ENCODE peak calls at places on chromosomes 5 and 9, in six cellular contexts. A is right cardiac atrium; N is RPMI7951; Z is activated effector memory CD4-positive, alpha-beta T cell treated with anti-CD3 and anti-CD28 coated beads, Interleukin-2, amount 50 U/mL, for 16 hours; O is GM20000; P is amniotic stem cell. I is an unnamed sample.
A peak's percentile ranks its signal among the peaks of the same experiment; 100 is the strongest.

GRCh38 chr5:33363537-33363936 is 77.2 kb upstream of the TARS1 start:
- DNase-seq in A (no peak), N (no peak), Z (no peak), O (no peak), P (no peak), I (no peak)

GRCh38 chr5:179836225-179837019 is 15.7 kb downstream of the SQSTM1 start:
- DNase-seq in A (no peak), N (peak; percentile 57), Z (peak; percentile 87), O (peak; percentile 68), P (no peak), I (no peak)

GRCh38 chr5:126462239-126463014 is 39.2 kb downstream of the GRAMD2B start:
- DNase-seq in A (no peak), N (no peak), Z (no peak), O (peak; percentile 24), P (no peak), I (no peak)

GRCh38 chr9:72037571-72037970 is 22.8 kb downstream of the C9orf57 start:
- DNase-seq in A (no peak), N (peak; percentile 26), Z (no peak), O (no peak), P (no peak), I (no peak)

GRCh38 chr5:65128226-65128625 is 353.5 kb downstream of the ADAMTS6 start:
- DNase-seq in A (no peak), N (no peak), Z (no peak), O (no peak), P (no peak), I (no peak)

GRCh38 chr9:115167175-115167574 is 49.2 kb upstream of the TNC start:
- DNase-seq in A (no peak), N (peak; percentile 95), Z (no peak), O (no peak), P (peak; percentile 57), I (no peak)

GRCh38 chr5:52069997-52070396 is 686.7 kb downstream of the ISL1 start:
- DNase-seq in A (no peak), N (no peak), Z (no peak), O (no peak), P (no peak), I (no peak)

GRCh38 chr5:179381691-179382090 is 36.4 kb upstream of the ADAMTS2 start:
- DNase-seq in A (no peak), N (no peak), Z (no peak), O (no peak), P (no peak), I (no peak)

GRCh38 chr5:17190242-17190778 is 27.1 kb upstream of the BASP1 start:
- DNase-seq in A (no peak), N (peak; percentile 49), Z (no peak), O (peak; percentile 33), P (no peak), I (no peak)

GRCh38 chr5:50575745-50576144 is 90.7 kb upstream of the PARP8 start:
- DNase-seq in A (no peak), N (no peak), Z (no peak), O (no peak), P (no peak), I (no peak)

GRCh38 chr5:107533946-107534876 is 136.5 kb downstream of the EFNA5 start:
- DNase-seq in A (no peak), N (no peak), Z (no peak), O (no peak), P (no peak), I (no peak)

GRCh38 chr9:120412425-120412951 is 167.5 kb downstream of the CDK5RAP2 start:
- DNase-seq in A (no peak), N (no peak), Z (no peak), O (no peak), P (no peak), I (no peak)

GRCh38 chr5:96716007-96716406 is 53.8 kb downstream of the CAST start:
- DNase-seq in A (no peak), N (no peak), Z (no peak), O (no peak), P (no peak), I (no peak)

GRCh38 chr9:134243778-134244467 is 79.6 kb upstream of the RNU6ATAC start:
- DNase-seq in A (no peak), N (peak; percentile 9), Z (peak; percentile 72), O (peak; percentile 89), P (no peak), I (no peak)

GRCh38 chr5:43041669-43042175 is 1.6 kb upstream of the ANXA2R start:
- DNase-seq in A (peak; percentile 69), N (peak; percentile 78), Z (peak; percentile 88), O (no peak), P (peak; percentile 67), I (no peak)

GRCh38 chr5:102048940-102049339 is 247.1 kb downstream of the SLCO4C1 start:
- DNase-seq in A (no peak), N (no peak), Z (no peak), O (no peak), P (no peak), I (no peak)

GRCh38 chr9:69474821-69475220 is 149.8 kb downstream of the ENTREP1 start:
- DNase-seq in A (no peak), N (no peak), Z (no peak), O (no peak), P (no peak), I (no peak)

GRCh38 chr5:109743770-109744212 is 54.1 kb downstream of the MAN2A1 start:
- DNase-seq in A (no peak), N (peak; percentile 82), Z (no peak), O (no peak), P (peak; percentile 77), I (peak; percentile 11)

GRCh38 chr9:131228988-131229387 is 47.3 kb downstream of the FAM78A start:
- DNase-seq in A (no peak), N (no peak), Z (no peak), O (no peak), P (no peak), I (no peak)

GRCh38 chr5:40569549-40570270 is 110.0 kb upstream of the PTGER4 start:
- DNase-seq in A (no peak), N (no peak), Z (no peak), O (no peak), P (no peak), I (no peak)

GRCh38 chr5:161691911-161692310 is 6.4 kb downstream of the GABRA6 start:
- DNase-seq in A (no peak), N (no peak), Z (no peak), O (no peak), P (no peak), I (no peak)

GRCh38 chr5:89556215-89557009 is 673.4 kb upstream of the MEF2C start:
- DNase-seq in A (no peak), N (peak; percentile 77), Z (no peak), O (no peak), P (peak; percentile 77), I (no peak)

GRCh38 chr9:82819260-82819659 is 243.7 kb downstream of the RASEF start:
- DNase-seq in A (no peak), N (no peak), Z (no peak), O (no peak), P (no peak), I (no peak)

GRCh38 chr5:24644757-24645156 is at the start of gene CDH10:
- DNase-seq in A (peak; percentile 13), N (no peak), Z (no peak), O (no peak), P (peak; percentile 10), I (no peak)

GRCh38 chr5:759111-759741 is 25.3 kb downstream of the ZDHHC11B start:
- DNase-seq in A (peak; percentile 97), N (no peak), Z (peak; percentile 89), O (peak; percentile 27), P (no peak), I (peak; percentile 51)